ENCODE peak calls at places on chromosomes 16 and 17, in six cellular contexts. One of them, this sample, is unnamed.

GRCh38 chr17:15882058-15882720 is 62.7 kb upstream of the ADORA2B start:
- DNase-seq in HFF-Myc: no peak
- DNase-seq in MM.1S: no peak
- DNase-seq in endothelial cell: no peak
- DNase-seq in adrenal gland: peak
- DNase-seq in transverse colon: no peak
- DNase-seq in this sample: no peak

GRCh38 chr16:56848056-56848936 is 16.7 kb upstream of the SLC12A3 start:
- DNase-seq in HFF-Myc: peak
- DNase-seq in MM.1S: peak
- DNase-seq in endothelial cell: no peak
- DNase-seq in adrenal gland: no peak
- DNase-seq in transverse colon: no peak
- DNase-seq in this sample: no peak

GRCh38 chr16:58836427-58836826 is 102.3 kb upstream of the GOT2 start:
- DNase-seq in HFF-Myc: no peak
- DNase-seq in MM.1S: no peak
- DNase-seq in endothelial cell: no peak
- DNase-seq in adrenal gland: no peak
- DNase-seq in transverse colon: no peak
- DNase-seq in this sample: no peak

GRCh38 chr17:39629894-39630293 is 3.1 kb downstream of the PPP1R1B start:
- DNase-seq in HFF-Myc: no peak
- DNase-seq in MM.1S: no peak
- DNase-seq in endothelial cell: no peak
- DNase-seq in adrenal gland: no peak
- DNase-seq in transverse colon: peak
- DNase-seq in this sample: no peak

GRCh38 chr16:46612121-46612520 is 9.1 kb downstream of the SHCBP1 start:
- DNase-seq in HFF-Myc: no peak
- DNase-seq in MM.1S: peak
- DNase-seq in endothelial cell: no peak
- DNase-seq in adrenal gland: no peak
- DNase-seq in transverse colon: no peak
- DNase-seq in this sample: peak

GRCh38 chr17:81116704-81117103 is 48.6 kb upstream of the PVALEF start:
- DNase-seq in HFF-Myc: no peak
- DNase-seq in MM.1S: no peak
- DNase-seq in endothelial cell: no peak
- DNase-seq in adrenal gland: no peak
- DNase-seq in transverse colon: no peak
- DNase-seq in this sample: no peak

GRCh38 chr17:2892305-2892971 is 96.2 kb downstream of the RAP1GAP2 start:
- DNase-seq in HFF-Myc: peak
- DNase-seq in MM.1S: no peak
- DNase-seq in endothelial cell: no peak
- DNase-seq in adrenal gland: peak
- DNase-seq in transverse colon: peak
- DNase-seq in this sample: no peak

GRCh38 chr16:16005725-16006124 is 56.3 kb downstream of the ABCC1 start:
- DNase-seq in HFF-Myc: no peak
- DNase-seq in MM.1S: no peak
- DNase-seq in endothelial cell: no peak
- DNase-seq in adrenal gland: no peak
- DNase-seq in transverse colon: no peak
- DNase-seq in this sample: no peak

GRCh38 chr17:82859431-82860403 is 19.9 kb upstream of the ZNF750 start:
- DNase-seq in HFF-Myc: peak
- DNase-seq in MM.1S: no peak
- DNase-seq in endothelial cell: no peak
- DNase-seq in adrenal gland: peak
- DNase-seq in transverse colon: no peak
- DNase-seq in this sample: peak

GRCh38 chr17:57921342-57921741 is 33.9 kb downstream of the CUEDC1 start:
- DNase-seq in HFF-Myc: no peak
- DNase-seq in MM.1S: no peak
- DNase-seq in endothelial cell: no peak
- DNase-seq in adrenal gland: no peak
- DNase-seq in transverse colon: no peak
- DNase-seq in this sample: no peak

GRCh38 chr16:25692734-25693508 is 1.2 kb downstream of the HS3ST4 start:
- DNase-seq in HFF-Myc: no peak
- DNase-seq in MM.1S: no peak
- DNase-seq in endothelial cell: peak
- DNase-seq in adrenal gland: no peak
- DNase-seq in transverse colon: no peak
- DNase-seq in this sample: peak

GRCh38 chr16:57588821-57589220 is 39.6 kb upstream of the ADGRG1 start:
- DNase-seq in HFF-Myc: no peak
- DNase-seq in MM.1S: no peak
- DNase-seq in endothelial cell: no peak
- DNase-seq in adrenal gland: no peak
- DNase-seq in transverse colon: no peak
- DNase-seq in this sample: no peak

GRCh38 chr16:19463468-19464315 is 46.0 kb downstream of the TMC5 start:
- DNase-seq in HFF-Myc: no peak
- DNase-seq in MM.1S: no peak
- DNase-seq in endothelial cell: no peak
- DNase-seq in adrenal gland: no peak
- DNase-seq in transverse colon: no peak
- DNase-seq in this sample: no peak

GRCh38 chr17:185445-186138 is 4.1 kb upstream of the DOC2B start:
- DNase-seq in HFF-Myc: no peak
- DNase-seq in MM.1S: peak
- DNase-seq in endothelial cell: no peak
- DNase-seq in adrenal gland: no peak
- DNase-seq in transverse colon: no peak
- DNase-seq in this sample: no peak

GRCh38 chr16:83955218-83956130 is 2.4 kb downstream of the OSGIN1 start:
- DNase-seq in HFF-Myc: peak
- DNase-seq in MM.1S: no peak
- DNase-seq in endothelial cell: no peak
- DNase-seq in adrenal gland: no peak
- DNase-seq in transverse colon: no peak
- DNase-seq in this sample: no peak

GRCh38 chr16:81939164-81940067 is 71.9 kb downstream of the SDR42E1 start:
- DNase-seq in HFF-Myc: no peak
- DNase-seq in MM.1S: no peak
- DNase-seq in endothelial cell: peak
- DNase-seq in adrenal gland: no peak
- DNase-seq in transverse colon: no peak
- DNase-seq in this sample: no peak

GRCh38 chr16:14351647-14352046 is 278.4 kb downstream of the PARN start:
- DNase-seq in HFF-Myc: no peak
- DNase-seq in MM.1S: no peak
- DNase-seq in endothelial cell: no peak
- DNase-seq in adrenal gland: no peak
- DNase-seq in transverse colon: no peak
- DNase-seq in this sample: no peak

GRCh38 chr17:1562178-1562643 is 381 bp downstream of the PITPNA start:
- DNase-seq in HFF-Myc: no peak
- DNase-seq in MM.1S: no peak
- DNase-seq in endothelial cell: no peak
- DNase-seq in adrenal gland: peak
- DNase-seq in transverse colon: peak
- DNase-seq in this sample: no peak

GRCh38 chr17:41131979-41132378 is 8.0 kb upstream of the KRTAP4-12 start:
- DNase-seq in HFF-Myc: no peak
- DNase-seq in MM.1S: no peak
- DNase-seq in endothelial cell: no peak
- DNase-seq in adrenal gland: no peak
- DNase-seq in transverse colon: no peak
- DNase-seq in this sample: peak

GRCh38 chr16:84741351-84741791 is 41.6 kb downstream of the USP10 start:
- DNase-seq in HFF-Myc: peak
- DNase-seq in MM.1S: no peak
- DNase-seq in endothelial cell: no peak
- DNase-seq in adrenal gland: no peak
- DNase-seq in transverse colon: no peak
- DNase-seq in this sample: no peak

GRCh38 chr17:1294157-1294717 is 14.8 kb downstream of the TRARG1 start:
- DNase-seq in HFF-Myc: no peak
- DNase-seq in MM.1S: no peak
- DNase-seq in endothelial cell: no peak
- DNase-seq in adrenal gland: no peak
- DNase-seq in transverse colon: peak
- DNase-seq in this sample: no peak

GRCh38 chr16:995087-995486 is 13.5 kb downstream of the SOX8 start:
- DNase-seq in HFF-Myc: no peak
- DNase-seq in MM.1S: no peak
- DNase-seq in endothelial cell: no peak
- DNase-seq in adrenal gland: no peak
- DNase-seq in transverse colon: no peak
- DNase-seq in this sample: no peak

GRCh38 chr16:82133798-82134197 is 36.2 kb downstream of the MPHOSPH6 start:
- DNase-seq in HFF-Myc: no peak
- DNase-seq in MM.1S: no peak
- DNase-seq in endothelial cell: no peak
- DNase-seq in adrenal gland: no peak
- DNase-seq in transverse colon: no peak
- DNase-seq in this sample: no peak

GRCh38 chr16:28182183-28182582 is 29.6 kb downstream of the XPO6 start:
- DNase-seq in HFF-Myc: no peak
- DNase-seq in MM.1S: no peak
- DNase-seq in endothelial cell: no peak
- DNase-seq in adrenal gland: no peak
- DNase-seq in transverse colon: no peak
- DNase-seq in this sample: no peak

GRCh38 chr16:3518292-3518982 is 17.6 kb downstream of the CLUAP1 start:
- DNase-seq in HFF-Myc: no peak
- DNase-seq in MM.1S: no peak
- DNase-seq in endothelial cell: no peak
- DNase-seq in adrenal gland: no peak
- DNase-seq in transverse colon: no peak
- DNase-seq in this sample: no peak

DNA sequence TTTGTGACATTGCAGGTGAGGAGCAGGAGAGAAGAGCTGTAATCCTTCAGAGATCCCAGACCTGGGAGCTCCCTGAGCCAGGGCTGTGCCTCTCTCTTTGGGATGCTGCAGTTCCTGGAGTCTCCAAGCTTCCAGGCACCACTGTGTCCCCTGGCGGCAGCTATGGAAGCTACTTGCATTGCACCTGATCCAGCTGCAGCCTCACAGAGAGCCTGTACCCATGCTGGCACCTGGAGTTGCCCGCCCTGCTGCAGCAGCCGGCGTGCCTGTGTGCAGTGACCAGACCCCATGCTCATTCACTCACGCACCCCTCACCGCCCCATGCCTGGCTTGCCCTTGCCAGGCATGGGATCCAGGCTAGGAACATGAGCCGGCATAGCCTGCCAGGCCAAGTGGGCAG is 51.8 kb upstream of the MED9 start:
- DNase-seq in HFF-Myc: no peak
- DNase-seq in MM.1S: no peak
- DNase-seq in endothelial cell: no peak
- DNase-seq in adrenal gland: no peak
- DNase-seq in transverse colon: no peak
- DNase-seq in this sample: no peak
- TF ChIP-seq CTCF in HFF-Myc: no peak
- TF ChIP-seq CTCF in MM.1S: no peak
- TF ChIP-seq CTCF in endothelial cell: no peak
- TF ChIP-seq CTCF in adrenal gland: no peak
- TF ChIP-seq CTCF in transverse colon: no peak
- TF ChIP-seq CTCF in this sample: no peak

DNA sequence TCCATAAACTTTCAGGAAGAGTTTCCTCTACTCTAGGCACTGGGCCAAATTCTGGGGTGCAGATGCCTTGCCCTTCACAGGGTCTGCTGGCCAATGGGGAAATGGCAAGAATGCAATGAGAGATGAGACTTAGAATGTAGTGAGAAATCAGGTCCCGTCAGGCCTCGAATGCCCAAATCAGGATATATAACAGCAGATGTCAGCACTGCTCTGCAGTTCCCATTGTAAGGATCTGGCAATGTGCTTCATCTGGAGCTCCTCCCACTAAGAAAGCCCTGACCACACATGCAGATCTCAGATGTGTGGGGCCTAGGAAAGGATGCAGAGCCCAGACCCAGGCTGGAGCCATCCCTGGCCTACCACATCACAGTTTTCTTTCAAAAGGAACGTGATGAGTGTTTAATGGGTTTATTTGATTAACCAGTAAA is 13.9 kb upstream of the LPCAT2 start:
- DNase-seq in HFF-Myc: peak
- DNase-seq in MM.1S: no peak
- DNase-seq in endothelial cell: no peak
- DNase-seq in adrenal gland: no peak
- DNase-seq in transverse colon: peak
- DNase-seq in this sample: no peak
- TF ChIP-seq CTCF in HFF-Myc: peak
- TF ChIP-seq CTCF in MM.1S: peak
- TF ChIP-seq CTCF in endothelial cell: no peak
- TF ChIP-seq CTCF in adrenal gland: no peak
- TF ChIP-seq CTCF in transverse colon: peak
- TF ChIP-seq CTCF in this sample: no peak

DNA sequence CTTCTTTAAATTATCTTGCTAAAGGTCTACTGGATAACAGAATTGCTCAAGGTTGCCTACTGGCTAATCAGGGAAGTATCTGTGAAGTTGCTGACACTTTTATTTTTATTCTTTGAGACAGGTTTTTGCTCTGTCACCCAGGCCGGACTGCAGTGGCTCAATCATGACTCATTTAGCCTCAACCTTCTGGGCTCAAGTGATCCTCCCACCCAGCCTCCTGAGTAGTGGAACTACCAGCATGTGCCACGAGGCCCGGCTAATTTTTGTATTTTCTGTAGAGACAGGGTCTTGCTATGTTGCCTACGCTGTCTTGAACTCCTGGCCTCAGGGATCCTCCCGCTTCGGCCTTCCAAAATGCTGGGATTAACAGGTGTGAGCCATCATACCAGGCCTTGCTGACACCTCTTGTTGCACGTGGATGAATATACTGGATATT is 43.1 kb downstream of the GLG1 start:
- DNase-seq in HFF-Myc: no peak
- DNase-seq in MM.1S: no peak
- DNase-seq in endothelial cell: no peak
- DNase-seq in adrenal gland: peak
- DNase-seq in transverse colon: no peak
- DNase-seq in this sample: no peak
- TF ChIP-seq CTCF in HFF-Myc: no peak
- TF ChIP-seq CTCF in MM.1S: no peak
- TF ChIP-seq CTCF in endothelial cell: no peak
- TF ChIP-seq CTCF in adrenal gland: no peak
- TF ChIP-seq CTCF in transverse colon: no peak
- TF ChIP-seq CTCF in this sample: no peak

GRCh38 chr17:64625541-64625940 is 36.6 kb downstream of the SMURF2 start:
- DNase-seq in HFF-Myc: no peak
- DNase-seq in MM.1S: no peak
- DNase-seq in endothelial cell: no peak
- DNase-seq in adrenal gland: no peak
- DNase-seq in transverse colon: no peak
- DNase-seq in this sample: no peak

GRCh38 chr17:64627797-64628196 is 34.3 kb downstream of the SMURF2 start:
- DNase-seq in HFF-Myc: no peak
- DNase-seq in MM.1S: no peak
- DNase-seq in endothelial cell: no peak
- DNase-seq in adrenal gland: no peak
- DNase-seq in transverse colon: no peak
- DNase-seq in this sample: no peak

GRCh38 chr17:64630309-64631223 is 31.5 kb downstream of the SMURF2 start:
- DNase-seq in HFF-Myc: no peak
- DNase-seq in MM.1S: no peak
- DNase-seq in endothelial cell: no peak
- DNase-seq in adrenal gland: no peak
- DNase-seq in transverse colon: no peak
- DNase-seq in this sample: no peak

GRCh38 chr17:64626827-64627226 is 35.3 kb downstream of the SMURF2 start:
- DNase-seq in HFF-Myc: no peak
- DNase-seq in MM.1S: no peak
- DNase-seq in endothelial cell: no peak
- DNase-seq in adrenal gland: no peak
- DNase-seq in transverse colon: no peak
- DNase-seq in this sample: no peak

GRCh38 chr17:64628641-64629040 is 33.5 kb downstream of the SMURF2 start:
- DNase-seq in HFF-Myc: no peak
- DNase-seq in MM.1S: no peak
- DNase-seq in endothelial cell: no peak
- DNase-seq in adrenal gland: no peak
- DNase-seq in transverse colon: no peak
- DNase-seq in this sample: peak
- TF ChIP-seq CTCF in HFF-Myc: no peak
- TF ChIP-seq CTCF in MM.1S: no peak
- TF ChIP-seq CTCF in endothelial cell: no peak
- TF ChIP-seq CTCF in adrenal gland: no peak
- TF ChIP-seq CTCF in transverse colon: no peak
- TF ChIP-seq CTCF in this sample: no peak

This sample was measured in GM10248.